ENCODE peak calls at places on chromosomes 16 and 17, in seven cellular contexts. One of them, this sample, is unnamed.

GRCh38 chr17:68539536-68540469 is 27.6 kb downstream of the PRKAR1A start:
- DNase-seq in cardiac muscle cell: peak
- DNase-seq in OCI-M1: no peak
- DNase-seq in HCEC 1CT: peak
- DNase-seq in naive thymus-derived CD8-positive, alpha-beta T cell: no peak
- DNase-seq in NCI-H69: no peak
- DNase-seq in NCI-H1092 treated with DMSO at 0.1 percent for 48 hours: no peak
- DNase-seq in this sample: no peak

GRCh38 chr17:50173335-50173941 is 7.6 kb downstream of the SGCA start:
- DNase-seq in cardiac muscle cell: peak
- DNase-seq in OCI-M1: no peak
- DNase-seq in HCEC 1CT: peak
- DNase-seq in naive thymus-derived CD8-positive, alpha-beta T cell: no peak
- DNase-seq in NCI-H69: no peak
- DNase-seq in NCI-H1092 treated with DMSO at 0.1 percent for 48 hours: no peak
- DNase-seq in this sample: no peak

GRCh38 chr17:28471531-28472342 is 1.7 kb upstream of the SLC13A2 start:
- DNase-seq in cardiac muscle cell: no peak
- DNase-seq in OCI-M1: no peak
- DNase-seq in HCEC 1CT: no peak
- DNase-seq in naive thymus-derived CD8-positive, alpha-beta T cell: no peak
- DNase-seq in NCI-H69: no peak
- DNase-seq in NCI-H1092 treated with DMSO at 0.1 percent for 48 hours: no peak
- DNase-seq in this sample: no peak

GRCh38 chr16:27482397-27483082 is 67.2 kb downstream of the GTF3C1 start:
- DNase-seq in cardiac muscle cell: no peak
- DNase-seq in OCI-M1: no peak
- DNase-seq in HCEC 1CT: no peak
- DNase-seq in naive thymus-derived CD8-positive, alpha-beta T cell: no peak
- DNase-seq in NCI-H69: no peak
- DNase-seq in NCI-H1092 treated with DMSO at 0.1 percent for 48 hours: no peak
- DNase-seq in this sample: no peak

GRCh38 chr17:7579839-7580630 is 597 bp downstream of the CD68 start:
- DNase-seq in cardiac muscle cell: no peak
- DNase-seq in OCI-M1: peak
- DNase-seq in HCEC 1CT: no peak
- DNase-seq in naive thymus-derived CD8-positive, alpha-beta T cell: no peak
- DNase-seq in NCI-H69: no peak
- DNase-seq in NCI-H1092 treated with DMSO at 0.1 percent for 48 hours: no peak
- DNase-seq in this sample: no peak

GRCh38 chr16:11138026-11138768 is 117.8 kb downstream of the SOCS1 start:
- DNase-seq in cardiac muscle cell: no peak
- DNase-seq in OCI-M1: no peak
- DNase-seq in HCEC 1CT: no peak
- DNase-seq in naive thymus-derived CD8-positive, alpha-beta T cell: no peak
- DNase-seq in NCI-H69: peak
- DNase-seq in NCI-H1092 treated with DMSO at 0.1 percent for 48 hours: no peak
- DNase-seq in this sample: no peak

GRCh38 chr17:42283241-42284019 is 4.9 kb upstream of the STAT5A start:
- DNase-seq in cardiac muscle cell: no peak
- DNase-seq in OCI-M1: no peak
- DNase-seq in HCEC 1CT: no peak
- DNase-seq in naive thymus-derived CD8-positive, alpha-beta T cell: peak
- DNase-seq in NCI-H69: no peak
- DNase-seq in NCI-H1092 treated with DMSO at 0.1 percent for 48 hours: no peak
- DNase-seq in this sample: peak

GRCh38 chr17:77208217-77208808 is 67.5 kb downstream of the SEC14L1 start:
- DNase-seq in cardiac muscle cell: peak
- DNase-seq in OCI-M1: no peak
- DNase-seq in HCEC 1CT: peak
- DNase-seq in naive thymus-derived CD8-positive, alpha-beta T cell: no peak
- DNase-seq in NCI-H69: no peak
- DNase-seq in NCI-H1092 treated with DMSO at 0.1 percent for 48 hours: peak
- DNase-seq in this sample: no peak

GRCh38 chr17:38747385-38748328 is 479 bp downstream of the PCGF2 start:
- DNase-seq in cardiac muscle cell: peak
- DNase-seq in OCI-M1: peak
- DNase-seq in HCEC 1CT: peak
- DNase-seq in naive thymus-derived CD8-positive, alpha-beta T cell: no peak
- DNase-seq in NCI-H69: peak
- DNase-seq in NCI-H1092 treated with DMSO at 0.1 percent for 48 hours: peak
- DNase-seq in this sample: no peak

This sample was measured in B cell.